ENCODE peak calls at places on chromosome 19, in ten cellular contexts. E is left colon; K is posterior vena cava; Q is stimulated activated CD4-positive, alpha-beta T cell treated with anti-CD3 and anti-CD28 coated beads, Interleukin-1b, Interleukin-23, amount 100 ng/mL, for 1 hour; O is endothelial cell; N is hypothalamus; H is GM04504; D is midbrain; B is iris pigment epithelial cell; X is brain microvascular endothelial cell. I is an unnamed sample.

GRCh38 chr19:35509861-35510625 is 3.4 kb downstream of the DMKN start:
- DNase-seq in K (peak), D (peak), H (no peak), B (peak), N (peak), E (peak), O (peak), X (no peak), Q (peak), I (peak)

GRCh38 chr19:4849019-4849418 is 17.5 kb upstream of the TICAM1 start:
- DNase-seq in O (no peak), E (no peak), D (no peak), H (no peak), Q (no peak), K (no peak), N (no peak), B (no peak), X (no peak), I (no peak)

GRCh38 chr19:33231511-33231910 is 5.9 kb upstream of the SLC7A10 start:
- DNase-seq in D (no peak), E (no peak), O (no peak), H (peak), N (no peak), Q (no peak), B (peak), X (no peak), K (no peak), I (no peak)

GRCh38 chr19:6278740-6279619 is 795 bp downstream of the MLLT1 start:
- DNase-seq in H (no peak), N (no peak), K (no peak), O (no peak), X (no peak), B (no peak), E (no peak), D (no peak), Q (no peak), I (no peak)

GRCh38 chr19:17049711-17050280 is 23.2 kb upstream of the CPAMD8 start:
- DNase-seq in N (no peak), K (no peak), E (no peak), O (no peak), B (peak), Q (no peak), H (no peak), X (peak), D (no peak), I (no peak)

GRCh38 chr19:13149628-13150186 is 468 bp downstream of the STX10 start:
- DNase-seq in O (peak), K (no peak), H (no peak), E (peak), N (no peak), D (no peak), Q (no peak), X (peak), B (peak), I (peak)

GRCh38 chr19:14115761-14116160 is 1.8 kb downstream of the PRKACA start:
- DNase-seq in O (no peak), E (no peak), X (no peak), N (no peak), Q (no peak), H (no peak), K (no peak), B (no peak), D (no peak), I (no peak)

GRCh38 chr19:53696951-53697350 is 65.2 kb downstream of the DPRX start:
- DNase-seq in X (no peak), H (no peak), N (no peak), K (no peak), Q (no peak), B (peak), D (no peak), E (no peak), O (no peak), I (no peak)

I was measured in nephron progenitor cell.